ENCODE peak calls at places on chromosomes 6 and 20, in nine cellular contexts. B is heart left ventricle, H is fibroblast of the aortic adventitia, Q is neural progenitor cell, N is fibroblast of pulmonary artery, X is cardiac fibroblast, O is endodermal cell, S is fibroblast of mammary gland, G is stomach. W is an unnamed sample.

GRCh38 chr6:124535746-124536145 is 426.5 kb upstream of the RNF217 start:
- DNase-seq in S (peak), Q (no peak), O (no peak), X (peak), B (no peak), G (no peak), N (peak), H (no peak), W (no peak)

GRCh38 chr20:17681741-17682102 is 320 bp downstream of the RRBP1 start:
- DNase-seq in S (no peak), O (no peak), N (no peak), Q (no peak), X (no peak), G (no peak), H (no peak), B (no peak), W (no peak)

GRCh38 chr20:63321148-63321831 is 28.3 kb downstream of the COL20A1 start:
- DNase-seq in Q (no peak), G (no peak), B (peak), H (peak), O (no peak), N (peak), S (peak), X (peak), W (peak)

GRCh38 chr20:62405108-62405980 is 1.7 kb downstream of the CABLES2 start:
- DNase-seq in S (peak), N (peak), O (peak), Q (peak), X (peak), H (peak), G (peak), B (peak), W (peak)

GRCh38 chr6:14910692-14911547 is 334.9 kb upstream of the JARID2 start:
- DNase-seq in H (no peak), G (peak), N (peak), S (peak), Q (no peak), B (peak), O (no peak), X (peak), W (peak)

GRCh38 chr20:50980851-50981713 is 22.5 kb downstream of the MOCS3 start:
- DNase-seq in G (peak), S (peak), X (peak), N (peak), B (peak), O (peak), H (peak), Q (peak), W (peak)

GRCh38 chr6:158057213-158057987 is 75.7 kb downstream of the SYNJ2 start:
- DNase-seq in B (no peak), H (peak), O (no peak), S (peak), Q (no peak), N (peak), G (no peak), X (peak), W (peak)

GRCh38 chr6:136011475-136011874 is 160.0 kb downstream of the PDE7B start:
- DNase-seq in H (peak), X (peak), Q (no peak), O (no peak), S (peak), B (no peak), N (peak), G (no peak), W (peak)

GRCh38 chr20:47432251-47433210 is 69.2 kb upstream of the NCOA3 start:
- DNase-seq in B (no peak), N (no peak), G (no peak), H (no peak), X (peak), Q (no peak), S (peak), O (no peak), W (no peak)

GRCh38 chr20:32858189-32858588 is 534 bp upstream of the EFCAB8 start:
- DNase-seq in H (no peak), S (peak), G (no peak), Q (no peak), O (no peak), B (no peak), N (no peak), X (no peak), W (peak)

GRCh38 chr6:169287675-169288074 is 34.0 kb upstream of the THBS2 start:
- DNase-seq in G (no peak), Q (no peak), H (no peak), N (no peak), B (no peak), O (no peak), X (no peak), S (peak), W (no peak)
- TF ChIP-seq CTCF in G (no peak), Q (no peak), H (peak), N (no peak), B (no peak), O (no peak), X (peak), S (peak), W (no peak)

DNA sequence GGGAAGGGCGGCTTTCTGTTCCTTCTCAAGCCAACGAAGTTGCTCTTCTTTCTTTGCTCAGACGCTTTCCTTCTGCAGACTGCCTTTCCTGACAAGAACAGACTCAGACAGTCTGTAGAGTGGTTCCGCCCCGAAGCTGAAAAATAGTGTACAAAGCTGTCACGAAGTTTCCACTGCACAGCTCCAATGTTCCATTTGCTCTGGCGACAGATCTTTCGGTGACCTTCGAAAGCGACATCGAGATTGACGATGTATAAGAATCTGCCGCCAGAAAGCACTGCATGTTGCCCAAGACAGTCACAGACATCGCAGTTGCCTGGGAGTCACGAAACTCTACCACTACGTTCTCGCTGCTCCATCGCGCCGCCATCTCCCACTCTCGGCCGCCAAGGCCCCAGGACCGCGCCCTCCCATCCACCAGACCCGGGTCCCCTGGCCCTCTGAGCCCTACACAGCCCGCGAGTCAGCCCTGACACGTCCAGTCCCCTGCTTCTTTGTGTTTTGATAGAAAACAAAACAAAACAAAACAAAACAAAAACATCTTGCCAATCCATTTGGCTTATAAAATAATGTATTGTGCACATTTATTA is 42.1 kb upstream of the ZNF184 start:
- DNase-seq in Q (no peak), N (no peak), S (no peak), B (no peak), G (no peak), H (no peak), O (no peak), X (no peak), W (no peak)
- H3K4me3 ChIP-seq in Q (peak), N (no peak), S (no peak), B (no peak), G (no peak), H (peak), O (no peak), X (no peak), W (peak)

GRCh38 chr20:2633381-2633780 is 19.1 kb upstream of the NOP56 start:
- DNase-seq in N (no peak), O (no peak), S (no peak), X (no peak), H (no peak), Q (no peak), G (no peak), B (no peak), W (no peak)

GRCh38 chr20:2626853-2627541 is 25.4 kb upstream of the NOP56 start:
- DNase-seq in X (peak), G (no peak), H (peak), O (no peak), Q (no peak), B (no peak), S (peak), N (peak), W (peak)

DNA sequence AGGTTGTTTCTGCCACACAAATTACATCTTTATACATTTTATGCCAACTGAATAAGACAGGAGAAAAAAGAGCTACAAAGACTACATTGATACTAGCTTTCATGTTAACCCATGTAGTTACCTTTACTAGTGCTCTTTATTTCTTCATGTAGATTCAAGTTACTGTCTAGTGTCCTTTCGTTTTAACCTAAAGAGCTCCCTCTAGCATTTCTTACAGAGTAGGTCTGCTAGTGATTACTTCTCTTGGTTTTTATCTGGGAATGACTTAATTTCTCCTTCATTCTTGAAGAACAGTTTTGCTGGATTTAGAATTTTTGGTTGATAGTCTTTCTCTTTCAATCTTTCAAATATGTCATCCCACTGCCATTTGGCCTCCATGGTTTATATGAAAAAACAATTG is 21.2 kb upstream of the NOP56 start:
- DNase-seq in G (no peak), B (no peak), X (peak), N (no peak), H (peak), Q (no peak), O (no peak), S (peak), W (no peak)
- TF ChIP-seq CTCF in G (no peak), B (no peak), X (no peak), N (peak), H (no peak), Q (peak), O (peak), S (no peak), W (no peak)

GRCh38 chr6:3228046-3228671 is 706 bp upstream of the TUBB2B start:
- DNase-seq in Q (peak), O (peak), B (no peak), G (no peak), N (no peak), H (no peak), X (no peak), S (no peak), W (no peak)

GRCh38 chr6:3226422-3227362 is 761 bp downstream of the TUBB2B start:
- DNase-seq in X (no peak), N (no peak), O (peak), G (no peak), S (no peak), Q (peak), B (peak), H (no peak), W (no peak)

GRCh38 chr6:3229566-3230274 is 2.3 kb upstream of the TUBB2B start:
- DNase-seq in S (no peak), X (no peak), H (peak), O (peak), Q (peak), N (no peak), G (no peak), B (no peak), W (no peak)

GRCh38 chr6:3228791-3229565 is 1.5 kb upstream of the TUBB2B start:
- DNase-seq in Q (peak), O (peak), G (no peak), X (no peak), H (no peak), N (no peak), B (no peak), S (no peak), W (no peak)

GRCh38 chr6:3227363-3228045 is at the start of gene TUBB2B:
- DNase-seq in Q (peak), O (peak), H (no peak), S (no peak), G (no peak), X (no peak), B (peak), N (no peak), W (no peak)
- H3K4me3 ChIP-seq in Q (peak), O (peak), H (peak), S (peak), G (peak), X (peak), B (peak), N (peak), W (peak)

DNA sequence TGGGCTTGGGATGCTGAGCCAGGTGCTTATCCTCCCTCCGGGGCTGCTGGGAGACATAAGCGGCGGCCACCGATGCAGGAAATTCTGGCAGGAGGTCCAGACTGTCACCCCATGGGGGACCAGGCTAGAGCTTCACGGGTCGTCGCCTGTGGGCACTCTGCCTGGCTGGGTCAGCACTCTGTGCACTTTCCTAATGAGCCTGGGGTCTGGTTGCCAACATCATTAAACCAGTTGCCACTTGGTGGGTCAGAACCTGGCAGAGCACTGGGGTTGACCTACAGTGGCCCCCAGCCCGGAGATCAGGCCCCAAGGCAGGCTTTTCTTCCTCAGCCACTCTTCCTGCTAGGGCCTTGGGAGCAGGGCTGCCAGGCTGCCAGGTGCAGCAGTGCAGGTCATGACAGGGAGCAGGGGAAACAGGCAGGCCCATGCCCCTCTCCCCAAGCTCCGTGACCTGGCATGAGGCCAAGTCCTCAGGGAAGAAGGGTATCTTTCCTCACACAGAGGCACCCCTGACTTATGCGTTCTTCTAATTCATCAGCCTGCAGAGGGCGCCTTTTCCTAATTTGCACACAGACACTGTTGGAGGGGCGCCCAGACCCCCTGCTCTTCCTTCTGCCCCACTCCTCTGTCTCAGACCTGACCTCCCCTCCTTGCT is 154.5 kb upstream of the MLN start:
- DNase-seq in X (peak), H (no peak), S (peak), O (peak), G (no peak), B (no peak), Q (peak), N (no peak), W (no peak)
- TF ChIP-seq CTCF in X (no peak), H (peak), S (peak), O (peak), G (no peak), B (peak), Q (peak), N (peak), W (peak)

DNA sequence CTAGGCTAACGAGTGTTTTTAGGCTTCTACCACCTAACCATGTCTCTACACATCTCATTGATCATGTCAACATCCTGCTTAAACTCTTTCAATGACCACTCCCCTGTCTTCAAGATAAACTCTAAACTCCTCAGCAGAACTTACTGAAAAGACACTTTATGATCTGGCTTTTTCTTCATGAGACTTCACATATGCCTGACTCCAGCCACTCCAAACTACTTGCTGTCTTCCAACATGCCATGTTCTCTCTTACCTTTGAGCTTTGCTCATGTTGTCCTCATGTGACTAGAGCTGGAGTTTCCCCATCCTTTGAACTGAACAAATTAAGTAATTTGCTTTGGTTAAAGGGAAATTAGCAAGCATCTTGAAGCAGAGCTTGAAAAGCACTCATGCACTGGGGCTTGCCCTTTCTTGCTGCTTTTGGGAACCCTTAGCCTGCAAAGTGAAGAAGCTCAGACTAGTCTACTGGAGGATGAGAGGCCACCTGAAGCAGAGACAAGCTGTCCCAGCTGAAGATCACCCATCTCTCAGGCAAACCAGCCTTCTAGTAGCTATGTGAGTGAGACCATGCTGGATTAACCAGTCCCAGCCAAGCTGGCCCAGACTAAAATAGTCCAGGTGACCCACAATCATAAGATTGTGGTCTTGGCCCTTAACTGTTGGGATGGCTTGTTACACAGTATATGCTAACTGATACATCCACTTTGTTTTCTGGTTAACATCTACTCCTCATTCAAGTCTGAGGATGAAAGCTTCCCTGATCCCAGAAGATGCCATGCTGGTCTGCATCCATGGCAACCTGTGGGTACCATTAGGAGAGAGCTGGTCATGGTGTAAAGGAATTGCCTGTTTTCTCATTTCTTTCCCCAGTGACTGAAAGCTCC is 235.8 kb downstream of the GMPR start:
- DNase-seq in O (no peak), X (no peak), B (no peak), H (no peak), S (no peak), G (no peak), Q (no peak), N (no peak), W (no peak)
- H3K4me3 ChIP-seq in O (no peak), X (no peak), B (no peak), H (no peak), S (no peak), G (no peak), Q (no peak), N (no peak), W (no peak)

GRCh38 chr6:75933387-75933975 is 139.0 kb downstream of the IMPG1 start:
- DNase-seq in N (no peak), G (no peak), H (no peak), S (no peak), B (no peak), O (no peak), Q (no peak), X (no peak), W (no peak)

GRCh38 chr6:75934643-75935472 is 137.6 kb downstream of the IMPG1 start:
- DNase-seq in Q (peak), X (peak), B (peak), N (peak), G (no peak), H (peak), S (peak), O (peak), W (peak)

GRCh38 chr6:75935473-75935793 is 137.0 kb downstream of the IMPG1 start:
- DNase-seq in S (no peak), O (no peak), X (no peak), N (no peak), G (no peak), H (no peak), Q (no peak), B (no peak), W (no peak)

GRCh38 chr6:75930954-75931689 is 141.3 kb downstream of the IMPG1 start:
- DNase-seq in O (no peak), S (peak), X (peak), H (peak), N (peak), B (no peak), G (no peak), Q (no peak), W (peak)

GRCh38 chr6:75932067-75932466 is 140.4 kb downstream of the IMPG1 start:
- DNase-seq in X (peak), S (peak), Q (peak), N (peak), H (no peak), O (peak), G (peak), B (peak), W (no peak)
- TF ChIP-seq CTCF in X (peak), S (peak), Q (peak), N (peak), H (peak), O (peak), G (peak), B (peak), W (peak)

DNA sequence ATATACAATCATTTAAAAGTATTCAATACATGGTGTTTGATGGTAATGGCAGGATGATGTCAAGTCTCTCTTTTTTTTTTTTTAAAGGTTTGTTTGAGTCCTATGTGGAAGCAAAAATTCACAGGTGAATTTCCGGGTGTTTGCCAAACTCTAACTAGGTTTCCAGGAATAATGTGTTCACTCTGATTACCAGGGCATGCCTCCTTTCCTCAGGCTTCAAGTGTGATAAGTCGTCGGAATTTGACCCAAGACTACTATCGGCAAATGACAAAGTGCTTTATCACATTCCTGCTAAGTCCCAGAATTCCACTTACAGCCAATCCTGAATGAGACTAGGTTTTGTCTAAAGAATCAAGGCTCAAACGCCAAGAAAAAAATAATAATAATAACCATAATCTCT is 7.3 kb downstream of the OARD1 start:
- DNase-seq in H (no peak), X (no peak), G (no peak), B (no peak), S (no peak), N (no peak), O (no peak), Q (no peak), W (no peak)
- H3K4me3 ChIP-seq in H (no peak), X (no peak), G (no peak), B (no peak), S (no peak), N (no peak), O (peak), Q (no peak), W (no peak)

DNA sequence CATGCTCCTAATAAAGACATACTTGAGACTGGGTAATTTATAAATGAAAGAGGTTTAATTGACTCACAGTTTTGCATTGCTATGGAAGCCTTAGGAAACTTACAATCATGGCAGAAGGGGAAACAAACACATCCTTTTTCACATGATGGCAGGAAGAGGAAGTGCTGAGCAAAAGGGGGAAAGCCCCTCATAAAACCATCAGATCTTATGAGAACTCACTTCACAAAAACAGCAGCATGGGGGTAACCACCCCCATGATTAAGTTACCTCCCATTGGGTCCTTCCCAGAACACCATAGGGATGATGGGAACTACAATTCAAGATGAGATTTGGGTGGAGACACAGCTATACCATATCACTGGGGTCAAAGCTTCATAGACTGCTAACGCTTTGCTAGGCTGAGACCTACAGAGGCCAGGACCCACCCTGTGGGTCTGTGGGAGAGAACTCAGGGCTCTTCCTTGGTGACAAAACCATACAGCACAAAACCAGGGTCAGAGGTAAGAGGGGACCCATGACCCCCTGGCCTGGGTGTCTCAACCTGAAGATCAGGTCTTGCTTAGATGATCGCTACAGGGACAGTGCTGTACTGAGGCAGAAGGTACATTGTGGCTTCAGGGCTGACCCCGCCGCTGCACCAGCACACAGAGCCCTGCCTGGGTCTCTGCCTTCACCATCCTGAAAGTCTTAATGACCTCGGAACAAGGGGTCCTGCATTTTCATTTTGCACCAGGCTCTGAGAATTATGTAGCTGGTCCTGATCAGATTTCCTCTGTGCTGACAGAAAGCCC is 254.5 kb downstream of the ERMARD start:
- DNase-seq in G (no peak), O (no peak), S (no peak), N (no peak), B (no peak), Q (no peak), X (no peak), H (no peak), W (no peak)
- TF ChIP-seq CTCF in G (no peak), O (no peak), S (no peak), N (no peak), B (no peak), Q (no peak), X (no peak), H (no peak), W (no peak)